ENCODE peak calls at places on chromosome 11, in ten cellular contexts. H, B, G, U, Y, V, M, C, O and S are unnamed samples.
A peak's percentile ranks its signal among the peaks of the same experiment; 100 is the strongest.

GRCh38 chr11:120184371-120184945 is 26.4 kb upstream of the OAF start:
- DNase-seq in U (peak; percentile 66), H (no peak), Y (no peak), V (no peak), M (no peak), O (no peak), B (no peak), G (peak; percentile 70), C (peak; percentile 30), S (no peak)

GRCh38 chr11:47983464-47984397 is 3.4 kb downstream of the PTPRJ start:
- DNase-seq in M (peak; percentile 46), B (no peak), O (no peak), U (no peak), V (no peak), Y (no peak), G (no peak), C (no peak), H (no peak), S (peak; percentile 58)

GRCh38 chr11:8833568-8834275 is 77.3 kb upstream of the AKIP1 start:
- DNase-seq in B (no peak), O (no peak), G (no peak), M (no peak), V (no peak), U (no peak), Y (no peak), C (no peak), H (no peak), S (peak; percentile 17)

GRCh38 chr11:15947681-15948648 is 408.4 kb downstream of the SOX6 start:
- DNase-seq in C (peak; percentile 11), U (no peak), B (no peak), V (no peak), M (no peak), H (no peak), G (no peak), O (peak; percentile 41), Y (no peak), S (no peak)

GRCh38 chr11:14673824-14674432 is 30.3 kb downstream of the PDE3B start:
- DNase-seq in C (no peak), B (no peak), V (no peak), H (no peak), O (no peak), G (no peak), M (no peak), Y (no peak), U (no peak), S (peak; percentile 5)

GRCh38 chr11:103471546-103471945 is 362.3 kb downstream of the DYNC2H1 start:
- DNase-seq in Y (no peak), C (no peak), G (no peak), B (no peak), M (no peak), U (no peak), V (no peak), H (no peak), O (no peak), S (no peak)

GRCh38 chr11:75982309-75982708 is 167.3 kb downstream of the UVRAG start:
- DNase-seq in B (no peak), U (no peak), C (no peak), Y (no peak), M (peak; percentile 68), V (no peak), G (no peak), O (no peak), H (no peak), S (peak; percentile 4)

GRCh38 chr11:79160786-79161403 is 279.9 kb downstream of the TENM4 start:
- DNase-seq in M (no peak), B (no peak), Y (no peak), H (no peak), V (peak; percentile 8), U (no peak), O (no peak), C (no peak), G (no peak), S (peak; percentile 25)

GRCh38 chr11:118003021-118003423 is 16.8 kb downstream of the IL10RA start:
- DNase-seq in M (no peak), Y (no peak), B (no peak), V (no peak), O (no peak), U (no peak), C (no peak), G (no peak), H (no peak), S (peak; percentile 67)

GRCh38 chr11:134674974-134675373 is 262.9 kb upstream of the B3GAT1 start:
- DNase-seq in Y (no peak), G (no peak), B (no peak), C (no peak), M (no peak), H (no peak), U (no peak), V (no peak), O (no peak), S (no peak)

GRCh38 chr11:45450189-45450588 is 164.0 kb upstream of the SYT13 start:
- DNase-seq in G (no peak), O (no peak), Y (no peak), C (no peak), H (no peak), B (no peak), M (no peak), U (no peak), V (peak; percentile 4), S (no peak)

GRCh38 chr11:11579012-11579755 is 42.6 kb downstream of the GALNT18 start:
- DNase-seq in V (no peak), B (no peak), M (no peak), U (no peak), O (no peak), C (peak; percentile 28), G (no peak), Y (no peak), H (no peak), S (no peak)

GRCh38 chr11:11580831-11581492 is 40.8 kb downstream of the GALNT18 start:
- DNase-seq in H (no peak), B (no peak), G (no peak), Y (no peak), V (peak; percentile 46), O (no peak), C (no peak), M (no peak), U (no peak), S (no peak)

GRCh38 chr11:11580012-11580411 is 41.8 kb downstream of the GALNT18 start:
- DNase-seq in V (no peak), M (no peak), U (no peak), Y (no peak), B (no peak), O (no peak), G (no peak), C (no peak), H (no peak), S (no peak)

GRCh38 chr11:11582261-11582701 is 39.5 kb downstream of the GALNT18 start:
- DNase-seq in C (no peak), Y (no peak), M (no peak), G (no peak), U (no peak), V (no peak), O (no peak), H (no peak), B (no peak), S (no peak)

DNA sequence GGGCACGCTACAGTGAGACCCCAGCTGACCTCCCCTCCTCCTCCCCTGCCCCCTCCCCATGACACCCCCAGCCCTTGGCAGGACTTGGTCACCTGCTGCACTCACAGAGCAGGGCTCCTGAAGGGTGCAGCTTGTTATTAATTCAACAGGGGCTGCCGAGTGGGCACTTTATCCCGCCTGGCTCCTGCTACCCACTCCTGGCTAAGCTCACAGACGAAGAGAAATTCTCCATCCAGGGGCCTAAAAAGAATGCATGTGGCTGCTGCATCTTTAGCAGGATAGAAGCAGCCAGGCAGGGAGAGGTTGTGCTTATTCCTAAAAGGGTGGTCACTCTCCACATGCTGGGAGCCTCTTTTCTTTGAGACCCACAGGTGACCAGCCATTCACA is 40.3 kb downstream of the GALNT18 start:
- DNase-seq in B (no peak), O (no peak), V (no peak), U (no peak), C (no peak), Y (no peak), G (no peak), H (no peak), M (no peak), S (no peak)
- TF ChIP-seq POLR2A in B (no peak), O (no peak), V (no peak), U (no peak), C (no peak), Y (no peak), G (no peak), H (no peak), M (no peak), S (no peak)

DNA sequence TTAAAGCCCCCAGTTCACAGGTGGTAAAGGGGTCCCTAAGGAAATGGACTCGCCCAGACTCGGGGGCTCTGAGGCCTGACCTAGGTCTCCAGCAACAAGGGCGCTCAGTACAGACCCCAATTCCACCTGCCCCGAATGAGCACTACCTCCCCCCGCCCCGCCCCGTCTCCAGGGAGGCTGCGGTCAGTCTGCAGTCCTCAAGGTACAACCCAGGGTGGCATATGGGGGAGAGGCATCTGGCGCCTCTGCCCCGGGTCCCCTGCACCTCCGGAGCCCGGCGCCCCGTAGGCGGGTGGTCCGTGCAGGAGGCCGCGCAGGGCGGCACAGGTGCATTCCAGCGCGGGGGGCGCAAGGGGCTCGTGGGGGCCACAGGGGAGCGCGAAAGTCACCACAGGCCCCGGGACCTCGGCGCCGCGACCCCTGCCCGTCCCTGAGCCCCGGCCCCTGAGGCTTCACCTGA is 361 bp downstream of the CTSD start:
- DNase-seq in G (no peak), U (no peak), M (peak; percentile 48), B (no peak), O (no peak), C (no peak), H (no peak), V (no peak), Y (peak; percentile 60), S (no peak)
- TF ChIP-seq POLR2A in G (no peak), U (no peak), M (no peak), B (no peak), O (no peak), C (no peak), H (no peak), V (no peak), Y (no peak), S (no peak)

GRCh38 chr11:114522818-114523217 is 36.9 kb downstream of the NXPE1 start:
- DNase-seq in M (no peak), U (no peak), B (no peak), C (no peak), G (no peak), V (peak; percentile 58), H (no peak), Y (no peak), O (no peak), S (no peak)
- TF ChIP-seq POLR2A in M (no peak), U (no peak), B (no peak), C (no peak), G (no peak), V (no peak), H (no peak), Y (no peak), O (no peak), S (no peak)

DNA sequence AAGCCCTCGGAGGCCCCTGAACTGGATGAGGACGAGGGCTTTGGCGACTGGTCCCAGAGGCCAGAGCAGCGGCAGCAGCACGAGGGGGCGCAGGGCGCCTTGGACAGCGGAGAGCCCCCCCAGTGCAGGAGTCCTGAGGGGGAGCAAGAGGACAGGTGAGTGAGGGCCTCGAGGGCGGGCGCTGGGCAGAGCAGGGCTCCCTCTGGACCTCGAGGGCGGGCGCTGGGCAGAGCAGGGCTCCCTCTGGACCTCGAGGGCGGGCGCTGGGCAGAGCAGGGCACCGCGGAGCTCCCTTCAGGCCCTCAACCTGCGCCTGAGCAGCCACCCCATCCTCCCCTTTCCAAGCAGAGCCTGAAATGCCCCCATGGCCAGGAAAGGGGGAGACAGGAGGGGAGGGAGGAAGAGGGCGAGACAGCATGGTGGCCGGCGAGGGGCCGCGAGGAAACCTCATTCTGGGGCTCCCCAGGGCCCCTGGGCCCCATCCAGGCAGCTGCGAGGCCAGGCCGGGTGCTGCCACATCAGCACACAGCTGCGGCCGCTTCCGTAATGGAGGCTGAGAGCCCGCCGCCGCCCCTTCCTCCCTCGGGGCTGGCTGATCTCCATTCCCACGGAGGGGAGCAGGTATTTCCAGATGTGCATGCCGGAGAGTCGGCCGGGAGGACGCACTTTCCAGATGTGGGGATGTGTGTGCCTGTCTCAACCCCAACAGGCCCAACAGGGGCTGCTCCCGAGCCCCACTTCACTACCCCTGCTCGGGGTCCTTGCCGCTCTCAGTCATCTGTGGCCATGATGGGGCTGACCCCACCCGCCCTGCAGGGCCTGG is 10.0 kb downstream of the PRR33 start:
- DNase-seq in Y (no peak), G (no peak), O (no peak), U (peak; percentile 84), M (no peak), C (no peak), B (no peak), V (no peak), H (no peak), S (peak; percentile 41)
- TF ChIP-seq POLR2A in Y (no peak), G (no peak), O (no peak), U (no peak), M (no peak), C (no peak), B (no peak), V (no peak), H (no peak), S (no peak)